ENCODE peak calls at places on chromosomes 6 and 20, in four cellular contexts. Y is WTC11, O is K562, R is HepG2. H is an unnamed sample.

GRCh38 chr20:9103955-9104354 is 35.1 kb downstream of the PLCB4 start:
- DNase-seq in Y (no peak), O (no peak), R (no peak), H (peak)

GRCh38 chr6:89475634-89476033 is 42.7 kb downstream of the ANKRD6 start:
- DNase-seq in Y (no peak), O (no peak), R (peak), H (no peak)

GRCh38 chr20:32823078-32823477 is 3.3 kb downstream of the MAPRE1 start:
- DNase-seq in Y (no peak), O (no peak), R (peak), H (peak)

GRCh38 chr6:42921801-42922200 is 5.9 kb downstream of the PTCRA start:
- DNase-seq in Y (no peak), O (no peak), R (no peak), H (no peak)

GRCh38 chr20:52896348-52896747 is 75.8 kb upstream of the TSHZ2 start:
- DNase-seq in Y (no peak), O (no peak), R (no peak), H (no peak)

GRCh38 chr6:157831424-157832249 is 8.6 kb downstream of the SNX9 start:
- DNase-seq in Y (peak), O (no peak), R (no peak), H (no peak)

GRCh38 chr6:157597461-157598312 is 216.7 kb downstream of the ZDHHC14 start:
- DNase-seq in Y (peak), O (peak), R (peak), H (peak)

GRCh38 chr6:112225691-112226090 is 28.7 kb downstream of the LAMA4 start:
- DNase-seq in Y (no peak), O (no peak), R (no peak), H (no peak)

GRCh38 chr20:11242320-11242719 is 568.5 kb upstream of the JAG1 start:
- DNase-seq in Y (no peak), O (no peak), R (no peak), H (no peak)

GRCh38 chr6:170516783-170517616 is 36.1 kb downstream of the PSMB1 start:
- DNase-seq in Y (peak), O (peak), R (peak), H (peak)

GRCh38 chr6:40988634-40989033 is 50.4 kb downstream of the UNC5CL start:
- DNase-seq in Y (no peak), O (no peak), R (no peak), H (no peak)

GRCh38 chr6:4848382-4849068 is 72.3 kb downstream of the CDYL start:
- DNase-seq in Y (peak), O (peak), R (peak), H (no peak)

GRCh38 chr6:70668499-70668812 is 773 bp downstream of the SMAP1 start:
- DNase-seq in Y (no peak), O (peak), R (no peak), H (peak)

GRCh38 chr20:49380245-49380875 is 102.1 kb downstream of the KCNB1 start:
- DNase-seq in Y (peak), O (no peak), R (no peak), H (no peak)

GRCh38 chr6:2961971-2962370 is 9.4 kb downstream of the SERPINB6 start:
- DNase-seq in Y (peak), O (peak), R (no peak), H (no peak)

GRCh38 chr6:83852528-83853177 is 507 bp upstream of the RIPPLY2 start:
- DNase-seq in Y (no peak), O (no peak), R (no peak), H (no peak)

GRCh38 chr6:138417493-138418117 is 13.6 kb downstream of the HEBP2 start:
- DNase-seq in Y (no peak), O (no peak), R (no peak), H (no peak)

GRCh38 chr20:58853976-58854637 is 1.6 kb downstream of the GNAS start:
- DNase-seq in Y (peak), O (no peak), R (no peak), H (no peak)

GRCh38 chr6:12147557-12148316 is 135.6 kb downstream of the HIVEP1 start:
- DNase-seq in Y (no peak), O (no peak), R (no peak), H (no peak)

GRCh38 chr20:50701055-50701963 is 10.0 kb upstream of the RIPOR3 start:
- DNase-seq in Y (no peak), O (no peak), R (peak), H (peak)

GRCh38 chr6:52984247-52984646 is 10.8 kb downstream of the GSTA4 start:
- DNase-seq in Y (no peak), O (no peak), R (no peak), H (no peak)
- TF ChIP-seq HMGXB4 in Y (no peak), O (no peak), R (no peak), H (no peak)

GRCh38 chr20:18506744-18507143 is 996 bp upstream of the SEC23B start:
- DNase-seq in Y (no peak), O (no peak), R (no peak), H (no peak)

GRCh38 chr20:18514127-18514526 is 6.4 kb downstream of the SEC23B start:
- DNase-seq in Y (no peak), O (no peak), R (no peak), H (no peak)

GRCh38 chr20:18507218-18508191 is at the start of gene SEC23B:
- DNase-seq in Y (peak), O (peak), R (peak), H (peak)

GRCh38 chr20:18513208-18513607 is 5.5 kb downstream of the SEC23B start:
- DNase-seq in Y (no peak), O (no peak), R (no peak), H (no peak)

DNA sequence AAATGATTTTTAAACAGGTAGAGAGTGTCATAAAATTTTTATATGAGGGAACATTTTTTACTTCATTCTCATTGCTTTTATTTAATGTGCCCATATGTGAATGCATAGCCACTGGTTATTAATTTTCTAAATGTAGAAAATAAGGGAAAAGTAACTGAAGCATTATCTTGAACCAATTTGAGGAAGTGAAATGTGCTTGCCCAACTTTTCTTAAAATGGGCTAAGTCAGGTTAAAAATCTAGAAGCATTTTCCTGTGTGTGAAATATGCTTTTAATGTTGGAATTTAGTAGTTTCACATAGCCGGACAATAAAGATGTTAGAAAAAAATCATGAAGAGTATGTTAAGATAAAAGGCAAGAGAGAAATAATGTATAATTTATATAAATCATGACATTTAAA is 3.8 kb downstream of the SEC23B start:
- DNase-seq in Y (no peak), O (no peak), R (no peak), H (no peak)
- TF ChIP-seq NR3C1 in Y (no peak), O (no peak), R (no peak), H (no peak)

DNA sequence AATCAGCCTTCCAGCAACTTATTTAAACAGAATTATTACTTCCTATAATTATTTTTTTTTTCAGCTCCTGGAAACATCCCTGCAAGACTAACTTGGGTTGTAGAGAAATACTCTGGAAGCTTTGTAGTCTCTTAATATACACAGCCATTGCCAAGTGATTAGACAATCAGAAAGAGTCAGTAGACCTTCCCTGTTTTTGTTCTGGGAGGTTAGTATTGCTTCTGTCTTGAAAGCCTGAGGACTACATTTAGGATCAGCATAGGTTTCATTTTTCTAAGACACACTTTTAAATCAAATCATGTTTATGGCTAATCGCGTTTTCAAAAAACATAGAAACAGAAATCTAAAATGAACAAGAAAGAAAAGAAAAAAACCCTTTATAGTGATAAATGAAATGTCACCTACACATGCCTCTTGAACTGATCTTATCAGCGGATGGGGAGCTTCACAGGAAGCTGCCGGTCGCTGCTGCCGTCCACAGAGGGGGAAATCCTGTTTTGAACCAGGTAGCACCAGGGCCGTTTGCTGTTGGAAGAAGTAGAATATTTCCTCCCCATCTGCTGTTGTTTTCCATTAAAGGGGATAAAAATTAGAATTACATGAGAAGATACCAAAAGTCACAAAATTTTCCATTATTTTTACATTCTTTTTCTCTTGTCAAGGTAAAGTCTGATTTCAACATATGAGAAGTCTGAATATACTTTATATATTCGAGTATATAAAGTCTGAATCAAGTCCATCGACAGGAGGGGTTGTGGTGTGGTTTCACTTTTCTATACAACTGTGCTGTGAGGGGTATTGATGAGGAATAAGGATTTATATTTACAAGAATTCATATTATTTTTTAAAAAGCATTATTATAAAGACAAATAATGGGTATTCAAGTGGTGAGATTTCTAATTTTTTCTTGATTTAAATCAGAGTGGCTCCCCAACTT is 94.6 kb downstream of the ARMC2 start:
- DNase-seq in Y (no peak), O (peak), R (no peak), H (no peak)
- TF ChIP-seq HMGXB4 in Y (no peak), O (no peak), R (no peak), H (no peak)

GRCh38 chr20:62361799-62362589 is 5.1 kb downstream of the LAMA5 start:
- DNase-seq in Y (peak), O (no peak), R (peak), H (no peak)

GRCh38 chr20:62362991-62363919 is 3.9 kb downstream of the LAMA5 start:
- DNase-seq in Y (peak), O (no peak), R (no peak), H (no peak)

GRCh38 chr20:62359491-62360121 is 7.5 kb downstream of the LAMA5 start:
- DNase-seq in Y (peak), O (peak), R (no peak), H (no peak)

GRCh38 chr20:62362590-62362940 is 4.5 kb downstream of the LAMA5 start:
- DNase-seq in Y (peak), O (no peak), R (no peak), H (no peak)

GRCh38 chr20:62360854-62361798 is 6.0 kb downstream of the LAMA5 start:
- DNase-seq in Y (peak), O (no peak), R (no peak), H (no peak)
- TF ChIP-seq NR3C1 in Y (no peak), O (no peak), R (no peak), H (no peak)